ENCODE peak calls at places on chromosomes 2 and 18, in five cellular contexts. J is type B pancreatic cell, O is MM.1S, T is nephron progenitor cell, B is left lung. X is an unnamed sample.

GRCh38 chr2:175175896-175176295 is 5.6 kb downstream of the ATP5MC3 start:
- DNase-seq in T (no peak), B (no peak), J (no peak), O (no peak), X (no peak)

GRCh38 chr2:43155842-43156511 is 70.4 kb downstream of the ZFP36L2 start:
- DNase-seq in B (peak), T (no peak), O (no peak), J (no peak), X (no peak)

GRCh38 chr2:130807659-130808385 is 28.9 kb upstream of the ARHGEF4 start:
- DNase-seq in B (no peak), J (peak), T (no peak), O (no peak), X (no peak)

GRCh38 chr2:156890498-156891148 is 366.9 kb upstream of the GALNT5 start:
- DNase-seq in B (no peak), J (no peak), T (no peak), O (no peak), X (no peak)

GRCh38 chr18:12911928-12912703 is 28.1 kb upstream of the PTPN2 start:
- DNase-seq in B (no peak), J (no peak), O (no peak), T (no peak), X (no peak)

GRCh38 chr2:198662916-198663315 is 794.8 kb downstream of the SATB2 start:
- DNase-seq in J (no peak), O (no peak), B (no peak), T (no peak), X (no peak)

GRCh38 chr2:188746727-188747126 is 227.4 kb upstream of the COL3A1 start:
- DNase-seq in T (no peak), J (no peak), O (no peak), B (no peak), X (no peak)

GRCh38 chr2:241148239-241148638 is 1.0 kb downstream of the PASK start:
- DNase-seq in T (no peak), B (peak), O (no peak), J (no peak), X (no peak)

GRCh38 chr2:234630676-234631350 is 133.9 kb upstream of the ARL4C start:
- DNase-seq in T (peak), B (no peak), O (no peak), J (no peak), X (no peak)

GRCh38 chr2:235234711-235235110 is 259.1 kb upstream of the AGAP1 start:
- DNase-seq in B (no peak), O (no peak), T (no peak), J (no peak), X (no peak)

GRCh38 chr2:96541326-96541725 is 4.8 kb downstream of the ARID5A start:
- DNase-seq in B (no peak), O (no peak), T (no peak), J (no peak), X (no peak)

GRCh38 chr2:217510790-217511291 is 492.0 kb downstream of the TNS1 start:
- DNase-seq in T (peak), J (peak), B (peak), O (peak), X (peak)

GRCh38 chr2:101371635-101372034 is 15.7 kb downstream of the CREG2 start:
- DNase-seq in O (no peak), B (no peak), T (no peak), J (no peak), X (no peak)

GRCh38 chr2:8000861-8001260 is 681.0 kb upstream of the ID2 start:
- DNase-seq in O (no peak), J (no peak), B (no peak), T (no peak), X (no peak)

GRCh38 chr2:217947341-217948316 is 55.2 kb downstream of the TNS1 start:
- DNase-seq in O (no peak), J (no peak), B (no peak), T (no peak), X (no peak)

GRCh38 chr2:154639997-154640396 is 58.5 kb upstream of the KCNJ3 start:
- DNase-seq in B (no peak), O (no peak), T (no peak), J (no peak), X (no peak)

GRCh38 chr2:535222-535621 is 142.0 kb downstream of the TMEM18 start:
- DNase-seq in T (no peak), O (no peak), B (no peak), J (no peak), X (no peak)

GRCh38 chr2:179017958-179018357 is 32.0 kb downstream of the CCDC141 start:
- DNase-seq in T (no peak), J (no peak), B (no peak), O (no peak), X (no peak)

GRCh38 chr2:28360742-28361293 is 31.8 kb upstream of the FOSL2 start:
- DNase-seq in O (no peak), T (no peak), J (no peak), B (no peak), X (no peak)

GRCh38 chr18:31819106-31819924 is 58.6 kb upstream of the SLC25A52 start:
- DNase-seq in O (peak), T (peak), B (no peak), J (no peak), X (peak)

GRCh38 chr2:207416936-207417718 is 112.6 kb upstream of the CREB1 start:
- DNase-seq in J (no peak), B (no peak), O (no peak), T (no peak), X (no peak)

GRCh38 chr2:9663008-9663879 is 32.4 kb upstream of the YWHAQ start:
- DNase-seq in B (no peak), O (peak), T (no peak), J (no peak), X (peak)

GRCh38 chr2:145652546-145652945 is 1132.6 kb upstream of the ZEB2 start:
- DNase-seq in O (no peak), J (no peak), T (no peak), B (no peak), X (no peak)

GRCh38 chr18:52341617-52342381 is 1.8 kb downstream of the DCC start:
- DNase-seq in O (no peak), J (no peak), B (peak), T (peak), X (no peak)

DNA sequence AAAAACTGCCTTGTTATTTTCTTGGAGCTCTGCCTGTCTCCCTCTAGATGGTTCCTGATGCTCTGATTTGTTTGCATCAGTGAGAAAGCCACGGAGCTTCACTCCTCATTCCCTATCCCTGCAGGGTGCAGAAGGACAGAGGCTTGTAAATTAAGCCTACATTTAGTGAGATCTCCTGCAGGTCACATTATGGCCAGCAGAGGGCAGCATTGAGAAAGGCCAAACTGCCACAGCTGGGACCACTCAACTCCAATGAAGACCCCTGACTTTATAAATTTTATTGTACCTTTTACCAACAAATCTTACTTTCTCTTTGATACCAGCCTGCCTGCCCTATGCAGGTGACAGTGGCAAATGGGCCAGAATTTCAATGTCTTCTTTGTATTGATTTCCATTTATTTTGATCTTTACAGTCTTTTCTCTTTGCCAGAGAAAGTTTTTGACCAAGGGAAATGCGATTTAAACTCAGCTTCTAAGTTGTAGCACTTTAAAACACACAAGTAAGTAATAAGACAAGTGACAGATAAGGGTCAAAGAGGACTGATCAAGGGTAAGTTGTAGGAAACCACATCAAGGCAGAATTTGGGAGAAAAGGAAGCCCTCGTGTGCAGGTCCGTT is 1029.1 kb upstream of the KLHL29 start:
- DNase-seq in B (no peak), J (peak), T (peak), O (peak), X (peak)
- TF ChIP-seq CTCF in B (peak), J (peak), T (peak), O (peak), X (peak)

GRCh38 chr2:1793001-1793867 is 48.9 kb upstream of the PXDN start:
- DNase-seq in T (no peak), J (no peak), B (no peak), O (no peak), X (no peak)
- TF ChIP-seq CTCF in T (no peak), J (no peak), B (no peak), O (no peak), X (no peak)

DNA sequence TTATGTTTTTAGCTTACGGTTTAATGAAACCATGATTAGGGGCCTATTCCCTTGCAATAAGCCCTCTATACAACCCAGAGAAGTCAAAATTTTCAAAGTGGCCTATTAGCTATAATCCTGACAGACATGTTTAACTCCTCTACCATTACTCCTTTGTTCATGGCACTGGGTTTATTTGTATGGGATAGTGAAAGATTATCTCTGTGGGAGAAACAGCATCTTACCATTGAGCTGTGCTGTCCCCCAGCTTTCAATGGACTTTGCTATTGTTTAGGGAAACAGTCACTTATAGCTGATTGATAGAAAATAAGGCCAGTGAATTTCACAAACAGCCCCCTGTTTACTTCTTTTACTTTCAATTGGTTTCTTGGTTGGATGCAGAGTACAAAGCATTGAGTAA is 675.2 kb upstream of the GCFC2 start:
- DNase-seq in B (no peak), T (no peak), J (no peak), O (no peak), X (no peak)
- TF ChIP-seq CTCF in B (no peak), T (no peak), J (no peak), O (no peak), X (no peak)

GRCh38 chr18:35029770-35030169 is 11.4 kb upstream of the MAPRE2 start:
- DNase-seq in O (peak), J (no peak), B (no peak), T (no peak), X (peak)
- TF ChIP-seq CTCF in O (peak), J (peak), B (peak), T (no peak), X (no peak)

DNA sequence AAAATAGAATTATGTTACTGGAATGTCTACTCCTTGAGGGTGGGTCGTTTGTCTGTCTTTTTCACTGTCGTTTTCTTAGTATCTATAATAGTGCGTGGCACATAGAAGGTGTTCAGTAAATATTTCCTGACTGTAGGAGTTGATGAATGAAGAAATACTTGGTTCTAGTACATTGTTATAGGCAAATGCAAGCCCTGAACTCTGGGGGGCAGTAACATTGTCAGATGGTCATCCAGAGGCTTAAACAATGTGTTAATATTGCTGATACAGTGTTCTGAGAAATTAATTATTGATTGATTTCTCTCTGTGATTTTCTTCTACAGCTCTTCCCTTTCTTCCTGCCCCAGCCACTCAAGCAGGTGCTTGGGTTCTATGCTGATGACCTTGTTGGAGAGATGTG is 24.4 kb upstream of the THOC1 start:
- DNase-seq in T (no peak), J (no peak), O (no peak), B (no peak), X (no peak)
- TF ChIP-seq CTCF in T (no peak), J (peak), O (no peak), B (no peak), X (no peak)

GRCh38 chr2:46171996-46172546 is 125.1 kb upstream of the EPAS1 start:
- DNase-seq in B (no peak), J (no peak), T (no peak), O (no peak), X (no peak)
- TF ChIP-seq CTCF in B (no peak), J (no peak), T (no peak), O (no peak), X (no peak)

DNA sequence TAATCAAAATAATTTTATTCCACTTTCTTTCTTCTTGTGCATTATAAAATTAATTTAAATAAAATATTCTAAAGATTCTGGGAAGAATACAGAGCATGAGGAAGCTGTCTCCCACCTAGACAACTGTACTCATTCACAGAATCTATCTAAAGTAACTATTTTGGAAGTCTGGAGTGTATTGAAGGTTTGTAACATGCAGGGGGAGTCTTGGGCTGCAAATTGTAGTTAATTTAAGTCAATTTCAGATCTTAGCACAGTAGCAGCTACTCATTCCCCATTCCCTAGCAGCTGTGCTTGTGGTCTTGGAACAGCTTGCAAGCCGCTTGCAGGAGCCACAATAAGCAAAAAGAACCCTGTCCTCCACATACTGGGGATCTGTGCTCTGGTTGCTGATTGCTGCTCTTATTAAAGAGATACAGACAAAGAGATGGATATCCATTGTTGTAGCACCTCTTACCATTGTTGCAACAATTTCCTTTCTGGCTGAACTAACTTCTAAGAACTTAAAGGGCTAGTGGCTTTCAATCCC is 1775.3 kb upstream of the PIK3C3 start:
- DNase-seq in O (no peak), T (no peak), J (no peak), B (no peak), X (no peak)
- TF ChIP-seq CTCF in O (no peak), T (no peak), J (peak), B (no peak), X (no peak)

X was measured in GM13976.